ENCODE peak calls at places on chromosomes 7 and 10, in six cellular contexts. C is D721Med, T is HFFc6, G is GM23248, N is T-helper 17 cell, P is EL. I is an unnamed sample.

GRCh38 chr10:25758041-25758457 is 176.0 kb upstream of the MYO3A start:
- DNase-seq in C (no peak), T (no peak), G (peak), N (no peak), P (peak), I (peak)

GRCh38 chr7:84283798-84284197 is 89.2 kb upstream of the SEMA3A start:
- DNase-seq in C (no peak), T (no peak), G (no peak), N (no peak), P (no peak), I (no peak)

GRCh38 chr7:45697576-45698136 is 123.5 kb downstream of the ADCY1 start:
- DNase-seq in C (no peak), T (peak), G (peak), N (no peak), P (peak), I (peak)

GRCh38 chr7:156090988-156091387 is 278.7 kb upstream of the SHH start:
- DNase-seq in C (no peak), T (no peak), G (no peak), N (no peak), P (no peak), I (no peak)

GRCh38 chr10:132258423-132258822 is 49.3 kb downstream of the STK32C start:
- DNase-seq in C (no peak), T (no peak), G (no peak), N (no peak), P (no peak), I (no peak)

GRCh38 chr10:114590983-114591382 is 67.1 kb downstream of the ABLIM1 start:
- DNase-seq in C (no peak), T (no peak), G (no peak), N (no peak), P (no peak), I (no peak)

GRCh38 chr10:71228875-71229720 is 16.7 kb downstream of the UNC5B start:
- DNase-seq in C (no peak), T (no peak), G (no peak), N (no peak), P (no peak), I (no peak)

GRCh38 chr10:33820531-33820930 is 486.1 kb upstream of the NRP1 start:
- DNase-seq in C (no peak), T (no peak), G (no peak), N (no peak), P (no peak), I (no peak)

GRCh38 chr7:139855498-139856270 is 26.6 kb downstream of the TBXAS1 start:
- DNase-seq in C (no peak), T (no peak), G (no peak), N (no peak), P (no peak), I (no peak)

GRCh38 chr7:137670521-137671064 is 176.2 kb downstream of the DGKI start:
- DNase-seq in C (no peak), T (peak), G (peak), N (no peak), P (peak), I (peak)

GRCh38 chr10:129774082-129774735 is 189.9 kb downstream of the EBF3 start:
- DNase-seq in C (no peak), T (no peak), G (no peak), N (no peak), P (no peak), I (no peak)

GRCh38 chr10:5945561-5946418 is 31.6 kb downstream of the IL15RA start:
- DNase-seq in C (no peak), T (peak), G (peak), N (no peak), P (peak), I (peak)

GRCh38 chr7:6367701-6368211 is 80.0 kb downstream of the DAGLB start:
- DNase-seq in C (no peak), T (peak), G (peak), N (no peak), P (peak), I (peak)

GRCh38 chr7:29336851-29337627 is 142.5 kb downstream of the CHN2 start:
- DNase-seq in C (no peak), T (no peak), G (no peak), N (no peak), P (no peak), I (no peak)

GRCh38 chr10:68560916-68561691 is 967 bp downstream of the TET1 start:
- DNase-seq in C (no peak), T (no peak), G (peak), N (no peak), P (peak), I (no peak)

GRCh38 chr10:123149568-123150228 is 1.8 kb downstream of the HMX2 start:
- DNase-seq in C (no peak), T (no peak), G (peak), N (no peak), P (peak), I (peak)

GRCh38 chr7:106425017-106425719 is 140.4 kb upstream of the NAMPT start:
- DNase-seq in C (no peak), T (peak), G (peak), N (peak), P (peak), I (peak)

GRCh38 chr10:100338434-100339036 is 8.5 kb upstream of the SCD start:
- DNase-seq in C (peak), T (peak), G (peak), N (peak), P (peak), I (no peak)

GRCh38 chr7:80675090-80675489 is 36.6 kb downstream of the CD36 start:
- DNase-seq in C (no peak), T (no peak), G (no peak), N (no peak), P (no peak), I (no peak)